ENCODE peak calls at places on chromosome 15, in ten cellular contexts. One of them, this sample, is unnamed. For H3K9me3 and H3K4me1, the result is how much of the 10 kb centered on the place peaks cover.

GRCh38 chr15:99167640-99168039 is 62.8 kb downstream of the SYNM start:
- DNase-seq in pancreas: no peak
- DNase-seq in testis: no peak
- DNase-seq in HCT116: no peak
- DNase-seq in fibroblast of lung: no peak
- DNase-seq in ascending aorta: peak
- DNase-seq in heart right ventricle: no peak
- DNase-seq in transverse colon: no peak
- DNase-seq in upper lobe of right lung: no peak
- DNase-seq in PC-9: no peak
- DNase-seq in this sample: no peak

GRCh38 chr15:58380280-58380945 is 51.4 kb upstream of the LIPC start:
- DNase-seq in pancreas: no peak
- DNase-seq in testis: no peak
- DNase-seq in HCT116: no peak
- DNase-seq in fibroblast of lung: no peak
- DNase-seq in ascending aorta: no peak
- DNase-seq in heart right ventricle: no peak
- DNase-seq in transverse colon: no peak
- DNase-seq in upper lobe of right lung: no peak
- DNase-seq in PC-9: no peak
- DNase-seq in this sample: no peak

GRCh38 chr15:73437541-73438109 is 5.3 kb upstream of the REC114 start:
- DNase-seq in pancreas: no peak
- DNase-seq in testis: no peak
- DNase-seq in HCT116: no peak
- DNase-seq in fibroblast of lung: no peak
- DNase-seq in ascending aorta: no peak
- DNase-seq in heart right ventricle: no peak
- DNase-seq in transverse colon: no peak
- DNase-seq in upper lobe of right lung: no peak
- DNase-seq in PC-9: no peak
- DNase-seq in this sample: no peak

GRCh38 chr15:25674948-25675347 is 188.2 kb downstream of the ATP10A start:
- DNase-seq in pancreas: no peak
- DNase-seq in testis: peak
- DNase-seq in HCT116: no peak
- DNase-seq in fibroblast of lung: no peak
- DNase-seq in ascending aorta: peak
- DNase-seq in heart right ventricle: peak
- DNase-seq in transverse colon: peak
- DNase-seq in upper lobe of right lung: peak
- DNase-seq in PC-9: no peak
- DNase-seq in this sample: no peak

GRCh38 chr15:67550522-67550921 is 8.0 kb downstream of the MAP2K5 start:
- DNase-seq in pancreas: no peak
- DNase-seq in testis: no peak
- DNase-seq in HCT116: no peak
- DNase-seq in fibroblast of lung: peak
- DNase-seq in ascending aorta: no peak
- DNase-seq in heart right ventricle: no peak
- DNase-seq in transverse colon: no peak
- DNase-seq in upper lobe of right lung: no peak
- DNase-seq in PC-9: no peak
- DNase-seq in this sample: no peak

GRCh38 chr15:66461917-66462316 is 35.6 kb downstream of the SNAPC5 start:
- DNase-seq in pancreas: no peak
- DNase-seq in testis: no peak
- DNase-seq in HCT116: no peak
- DNase-seq in fibroblast of lung: no peak
- DNase-seq in ascending aorta: no peak
- DNase-seq in heart right ventricle: no peak
- DNase-seq in transverse colon: peak
- DNase-seq in upper lobe of right lung: no peak
- DNase-seq in PC-9: peak
- DNase-seq in this sample: no peak

GRCh38 chr15:63327648-63328421 is 50.4 kb downstream of the APH1B start:
- DNase-seq in pancreas: no peak
- DNase-seq in testis: no peak
- DNase-seq in HCT116: no peak
- DNase-seq in fibroblast of lung: no peak
- DNase-seq in ascending aorta: no peak
- DNase-seq in heart right ventricle: no peak
- DNase-seq in transverse colon: no peak
- DNase-seq in upper lobe of right lung: no peak
- DNase-seq in PC-9: no peak
- DNase-seq in this sample: no peak

GRCh38 chr15:88002721-88003120 is 253.8 kb downstream of the NTRK3 start:
- DNase-seq in pancreas: no peak
- DNase-seq in testis: no peak
- DNase-seq in HCT116: no peak
- DNase-seq in fibroblast of lung: no peak
- DNase-seq in ascending aorta: peak
- DNase-seq in heart right ventricle: no peak
- DNase-seq in transverse colon: no peak
- DNase-seq in upper lobe of right lung: no peak
- DNase-seq in PC-9: no peak
- DNase-seq in this sample: no peak

GRCh38 chr15:64110945-64111678 is 15.3 kb downstream of the SNX1 start:
- DNase-seq in pancreas: no peak
- DNase-seq in testis: no peak
- DNase-seq in HCT116: no peak
- DNase-seq in fibroblast of lung: no peak
- DNase-seq in ascending aorta: no peak
- DNase-seq in heart right ventricle: no peak
- DNase-seq in transverse colon: no peak
- DNase-seq in upper lobe of right lung: no peak
- DNase-seq in PC-9: no peak
- DNase-seq in this sample: no peak

GRCh38 chr15:88218557-88219214 is 37.9 kb downstream of the NTRK3 start:
- DNase-seq in pancreas: no peak
- DNase-seq in testis: no peak
- DNase-seq in HCT116: no peak
- DNase-seq in fibroblast of lung: no peak
- DNase-seq in ascending aorta: peak
- DNase-seq in heart right ventricle: no peak
- DNase-seq in transverse colon: no peak
- DNase-seq in upper lobe of right lung: no peak
- DNase-seq in PC-9: no peak
- DNase-seq in this sample: no peak

GRCh38 chr15:58604455-58604923 is 145.0 kb downstream of the ADAM10 start:
- DNase-seq in pancreas: no peak
- DNase-seq in testis: no peak
- DNase-seq in HCT116: no peak
- DNase-seq in fibroblast of lung: no peak
- DNase-seq in ascending aorta: no peak
- DNase-seq in heart right ventricle: no peak
- DNase-seq in transverse colon: no peak
- DNase-seq in upper lobe of right lung: no peak
- DNase-seq in PC-9: peak
- DNase-seq in this sample: no peak

GRCh38 chr15:66786708-66787471 is 84.9 kb downstream of the SMAD6 start:
- DNase-seq in pancreas: no peak
- DNase-seq in testis: no peak
- DNase-seq in HCT116: no peak
- DNase-seq in fibroblast of lung: no peak
- DNase-seq in ascending aorta: no peak
- DNase-seq in heart right ventricle: no peak
- DNase-seq in transverse colon: no peak
- DNase-seq in upper lobe of right lung: no peak
- DNase-seq in PC-9: no peak
- DNase-seq in this sample: no peak

GRCh38 chr15:74795961-74796625 is 14.2 kb downstream of the CSK start:
- DNase-seq in pancreas: no peak
- DNase-seq in testis: no peak
- DNase-seq in HCT116: no peak
- DNase-seq in fibroblast of lung: peak
- DNase-seq in ascending aorta: no peak
- DNase-seq in heart right ventricle: no peak
- DNase-seq in transverse colon: no peak
- DNase-seq in upper lobe of right lung: no peak
- DNase-seq in PC-9: no peak
- DNase-seq in this sample: no peak

GRCh38 chr15:101201411-101202174 is 50.3 kb downstream of the CHSY1 start:
- DNase-seq in pancreas: peak
- DNase-seq in testis: peak
- DNase-seq in HCT116: peak
- DNase-seq in fibroblast of lung: peak
- DNase-seq in ascending aorta: peak
- DNase-seq in heart right ventricle: peak
- DNase-seq in transverse colon: peak
- DNase-seq in upper lobe of right lung: peak
- DNase-seq in PC-9: no peak
- DNase-seq in this sample: peak

GRCh38 chr15:48555244-48555804 is 90.2 kb downstream of the FBN1 start:
- DNase-seq in pancreas: no peak
- DNase-seq in testis: no peak
- DNase-seq in HCT116: no peak
- DNase-seq in fibroblast of lung: peak
- DNase-seq in ascending aorta: no peak
- DNase-seq in heart right ventricle: no peak
- DNase-seq in transverse colon: no peak
- DNase-seq in upper lobe of right lung: no peak
- DNase-seq in PC-9: no peak
- DNase-seq in this sample: no peak

GRCh38 chr15:93072440-93073394 is 16.3 kb downstream of the RGMA start:
- DNase-seq in pancreas: peak
- DNase-seq in testis: peak
- DNase-seq in HCT116: peak
- DNase-seq in fibroblast of lung: peak
- DNase-seq in ascending aorta: peak
- DNase-seq in heart right ventricle: peak
- DNase-seq in transverse colon: peak
- DNase-seq in upper lobe of right lung: peak
- DNase-seq in PC-9: peak
- DNase-seq in this sample: peak

GRCh38 chr15:27059610-27060202 is 88.7 kb downstream of the GABRG3 start:
- DNase-seq in pancreas: peak
- DNase-seq in testis: peak
- DNase-seq in HCT116: peak
- DNase-seq in fibroblast of lung: peak
- DNase-seq in ascending aorta: no peak
- DNase-seq in heart right ventricle: no peak
- DNase-seq in transverse colon: no peak
- DNase-seq in upper lobe of right lung: no peak
- DNase-seq in PC-9: no peak
- DNase-seq in this sample: peak

GRCh38 chr15:74184582-74185091 is 11.1 kb downstream of the ISLR start:
- DNase-seq in pancreas: no peak
- DNase-seq in testis: no peak
- DNase-seq in HCT116: no peak
- DNase-seq in fibroblast of lung: no peak
- DNase-seq in ascending aorta: no peak
- DNase-seq in heart right ventricle: no peak
- DNase-seq in transverse colon: no peak
- DNase-seq in upper lobe of right lung: no peak
- DNase-seq in PC-9: no peak
- DNase-seq in this sample: no peak

GRCh38 chr15:99421172-99421656 is 144.6 kb upstream of the MEF2A start:
- DNase-seq in pancreas: no peak
- DNase-seq in testis: peak
- DNase-seq in HCT116: no peak
- DNase-seq in fibroblast of lung: peak
- DNase-seq in ascending aorta: no peak
- DNase-seq in heart right ventricle: no peak
- DNase-seq in transverse colon: no peak
- DNase-seq in upper lobe of right lung: peak
- DNase-seq in PC-9: no peak
- DNase-seq in this sample: no peak

DNA sequence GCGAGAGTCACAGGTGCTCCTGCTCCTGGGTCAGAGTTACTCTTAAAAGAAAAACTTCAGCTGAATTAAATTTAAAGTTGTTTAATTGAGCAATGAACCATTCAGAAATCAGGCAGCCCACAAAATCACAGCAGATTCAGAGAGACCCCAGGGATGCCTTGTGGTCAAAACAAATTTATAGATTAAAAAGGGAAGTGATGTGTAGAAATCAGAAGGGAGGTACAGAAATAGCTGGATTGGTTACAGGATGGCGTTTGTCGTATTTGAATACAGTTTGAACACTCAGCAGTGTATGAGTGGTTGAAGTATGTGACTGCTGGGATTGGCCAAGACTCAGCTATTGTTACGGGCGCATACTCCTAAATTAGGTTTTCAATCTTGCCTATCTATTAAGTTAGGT is 58.6 kb downstream of the UACA start:
- DNase-seq in pancreas: no peak
- DNase-seq in testis: no peak
- DNase-seq in HCT116: no peak
- DNase-seq in fibroblast of lung: no peak
- DNase-seq in ascending aorta: no peak
- DNase-seq in heart right ventricle: no peak
- DNase-seq in transverse colon: no peak
- DNase-seq in upper lobe of right lung: no peak
- DNase-seq in PC-9: no peak
- DNase-seq in this sample: no peak
- TF ChIP-seq CTCF in pancreas: no peak
- TF ChIP-seq CTCF in testis: no peak
- TF ChIP-seq CTCF in HCT116: no peak
- TF ChIP-seq CTCF in fibroblast of lung: no peak
- TF ChIP-seq CTCF in ascending aorta: no peak
- TF ChIP-seq CTCF in heart right ventricle: no peak
- TF ChIP-seq CTCF in transverse colon: no peak
- TF ChIP-seq CTCF in upper lobe of right lung: no peak
- TF ChIP-seq CTCF in PC-9: no peak
- TF ChIP-seq CTCF in this sample: no peak

GRCh38 chr15:84600331-84600686 is 500 bp upstream of the ZSCAN2 start:
- DNase-seq in pancreas: peak
- DNase-seq in testis: peak
- DNase-seq in HCT116: peak
- DNase-seq in fibroblast of lung: peak
- DNase-seq in ascending aorta: peak
- DNase-seq in heart right ventricle: peak
- DNase-seq in transverse colon: peak
- DNase-seq in upper lobe of right lung: peak
- DNase-seq in PC-9: peak
- DNase-seq in this sample: peak
- H3K9me3 ChIP-seq in pancreas: under half
- H3K9me3 ChIP-seq in testis: under half
- H3K9me3 ChIP-seq in HCT116: under half
- H3K9me3 ChIP-seq in fibroblast of lung: under half
- H3K9me3 ChIP-seq in ascending aorta: under half
- H3K9me3 ChIP-seq in heart right ventricle: under half
- H3K9me3 ChIP-seq in transverse colon: under half
- H3K9me3 ChIP-seq in upper lobe of right lung: under half
- H3K9me3 ChIP-seq in PC-9: under half
- H3K9me3 ChIP-seq in this sample: under half

GRCh38 chr15:55283295-55284147 is 6.1 kb downstream of the RAB27A start:
- DNase-seq in pancreas: peak
- DNase-seq in testis: no peak
- DNase-seq in HCT116: no peak
- DNase-seq in fibroblast of lung: no peak
- DNase-seq in ascending aorta: no peak
- DNase-seq in heart right ventricle: no peak
- DNase-seq in transverse colon: no peak
- DNase-seq in upper lobe of right lung: no peak
- DNase-seq in PC-9: no peak
- DNase-seq in this sample: no peak
- H3K4me1 ChIP-seq in pancreas: under half
- H3K4me1 ChIP-seq in testis: under half
- H3K4me1 ChIP-seq in HCT116: under half
- H3K4me1 ChIP-seq in fibroblast of lung: under half
- H3K4me1 ChIP-seq in ascending aorta: under half
- H3K4me1 ChIP-seq in heart right ventricle: under half
- H3K4me1 ChIP-seq in transverse colon: under half
- H3K4me1 ChIP-seq in upper lobe of right lung: under half
- H3K4me1 ChIP-seq in PC-9: under half
- H3K4me1 ChIP-seq in this sample: under half

GRCh38 chr15:31857194-31857593 is 173.1 kb upstream of the CHRNA7 start:
- DNase-seq in pancreas: no peak
- DNase-seq in testis: no peak
- DNase-seq in HCT116: no peak
- DNase-seq in fibroblast of lung: no peak
- DNase-seq in ascending aorta: no peak
- DNase-seq in heart right ventricle: no peak
- DNase-seq in transverse colon: no peak
- DNase-seq in upper lobe of right lung: no peak
- DNase-seq in PC-9: no peak
- DNase-seq in this sample: no peak
- TF ChIP-seq CTCF in pancreas: no peak
- TF ChIP-seq CTCF in testis: no peak
- TF ChIP-seq CTCF in HCT116: no peak
- TF ChIP-seq CTCF in fibroblast of lung: no peak
- TF ChIP-seq CTCF in ascending aorta: no peak
- TF ChIP-seq CTCF in heart right ventricle: no peak
- TF ChIP-seq CTCF in transverse colon: no peak
- TF ChIP-seq CTCF in upper lobe of right lung: no peak
- TF ChIP-seq CTCF in PC-9: no peak
- TF ChIP-seq CTCF in this sample: no peak

This sample was measured in BE2C.